ENCODE peak calls at places on chromosomes 2 and 18, in ten cellular contexts. One of them, this sample, is unnamed. For H3K36me3, the result is how much of the 10 kb centered on the place peaks cover.

GRCh38 chr2:96386470-96386869 is 50.9 kb downstream of the NCAPH start:
- DNase-seq in astrocyte: no peak
- DNase-seq in colonic mucosa: no peak
- DNase-seq in neuronal stem cell: no peak
- DNase-seq in PC-3: no peak
- DNase-seq in H1: no peak
- DNase-seq in MM.1S: no peak
- DNase-seq in endothelial cell of umbilical vein: no peak
- DNase-seq in GM23248: no peak
- DNase-seq in neural progenitor cell: no peak
- DNase-seq in this sample: peak

GRCh38 chr2:149648282-149649030 is 60.9 kb upstream of the MMADHC start:
- DNase-seq in H1: no peak
- DNase-seq in GM23248: peak
- DNase-seq in MM.1S: no peak
- DNase-seq in neural progenitor cell: no peak
- DNase-seq in neuronal stem cell: no peak
- DNase-seq in astrocyte: peak
- DNase-seq in PC-3: peak
- DNase-seq in colonic mucosa: peak
- DNase-seq in endothelial cell of umbilical vein: peak
- DNase-seq in this sample: peak

GRCh38 chr2:160252278-160252887 is 52.3 kb upstream of the ITGB6 start:
- DNase-seq in GM23248: peak
- DNase-seq in H1: no peak
- DNase-seq in astrocyte: no peak
- DNase-seq in endothelial cell of umbilical vein: peak
- DNase-seq in neuronal stem cell: peak
- DNase-seq in MM.1S: no peak
- DNase-seq in colonic mucosa: no peak
- DNase-seq in neural progenitor cell: peak
- DNase-seq in PC-3: peak
- DNase-seq in this sample: peak

GRCh38 chr18:80225685-80226084 is 21.6 kb downstream of the PARD6G start:
- DNase-seq in H1: no peak
- DNase-seq in endothelial cell of umbilical vein: no peak
- DNase-seq in astrocyte: no peak
- DNase-seq in PC-3: no peak
- DNase-seq in colonic mucosa: no peak
- DNase-seq in MM.1S: no peak
- DNase-seq in GM23248: no peak
- DNase-seq in neuronal stem cell: no peak
- DNase-seq in neural progenitor cell: no peak
- DNase-seq in this sample: no peak

GRCh38 chr18:79566841-79567370 is 112.7 kb upstream of the CTDP1 start:
- DNase-seq in MM.1S: no peak
- DNase-seq in colonic mucosa: no peak
- DNase-seq in endothelial cell of umbilical vein: no peak
- DNase-seq in H1: no peak
- DNase-seq in astrocyte: no peak
- DNase-seq in neural progenitor cell: peak
- DNase-seq in GM23248: no peak
- DNase-seq in PC-3: no peak
- DNase-seq in neuronal stem cell: no peak
- DNase-seq in this sample: no peak

GRCh38 chr2:46072146-46072820 is 224.9 kb upstream of the EPAS1 start:
- DNase-seq in neuronal stem cell: no peak
- DNase-seq in astrocyte: peak
- DNase-seq in neural progenitor cell: no peak
- DNase-seq in MM.1S: no peak
- DNase-seq in colonic mucosa: no peak
- DNase-seq in H1: no peak
- DNase-seq in PC-3: no peak
- DNase-seq in endothelial cell of umbilical vein: no peak
- DNase-seq in GM23248: no peak
- DNase-seq in this sample: peak

GRCh38 chr2:177322801-177323261 is 58.3 kb upstream of the NFE2L2 start:
- DNase-seq in PC-3: no peak
- DNase-seq in H1: no peak
- DNase-seq in colonic mucosa: peak
- DNase-seq in endothelial cell of umbilical vein: no peak
- DNase-seq in astrocyte: no peak
- DNase-seq in neuronal stem cell: no peak
- DNase-seq in MM.1S: no peak
- DNase-seq in neural progenitor cell: no peak
- DNase-seq in GM23248: no peak
- DNase-seq in this sample: no peak

GRCh38 chr2:188235364-188235763 is 56.3 kb upstream of the GULP1 start:
- DNase-seq in H1: no peak
- DNase-seq in MM.1S: no peak
- DNase-seq in colonic mucosa: no peak
- DNase-seq in astrocyte: peak
- DNase-seq in neural progenitor cell: no peak
- DNase-seq in GM23248: no peak
- DNase-seq in neuronal stem cell: no peak
- DNase-seq in endothelial cell of umbilical vein: no peak
- DNase-seq in PC-3: no peak
- DNase-seq in this sample: peak

GRCh38 chr2:241193276-241193675 is 4.8 kb downstream of the ANO7 start:
- DNase-seq in neuronal stem cell: no peak
- DNase-seq in GM23248: no peak
- DNase-seq in H1: no peak
- DNase-seq in colonic mucosa: no peak
- DNase-seq in MM.1S: no peak
- DNase-seq in astrocyte: no peak
- DNase-seq in neural progenitor cell: no peak
- DNase-seq in endothelial cell of umbilical vein: no peak
- DNase-seq in PC-3: no peak
- DNase-seq in this sample: no peak

GRCh38 chr2:46979611-46980010 is 64.0 kb upstream of the MCFD2 start:
- DNase-seq in neuronal stem cell: no peak
- DNase-seq in astrocyte: no peak
- DNase-seq in GM23248: no peak
- DNase-seq in H1: no peak
- DNase-seq in PC-3: no peak
- DNase-seq in endothelial cell of umbilical vein: no peak
- DNase-seq in neural progenitor cell: no peak
- DNase-seq in colonic mucosa: no peak
- DNase-seq in MM.1S: no peak
- DNase-seq in this sample: no peak

GRCh38 chr2:106030287-106031268 is 163.5 kb downstream of the UXS1 start:
- DNase-seq in astrocyte: peak
- DNase-seq in GM23248: peak
- DNase-seq in PC-3: peak
- DNase-seq in neuronal stem cell: no peak
- DNase-seq in neural progenitor cell: no peak
- DNase-seq in H1: no peak
- DNase-seq in MM.1S: no peak
- DNase-seq in colonic mucosa: peak
- DNase-seq in endothelial cell of umbilical vein: peak
- DNase-seq in this sample: peak

GRCh38 chr2:68185541-68186164 is 28.0 kb downstream of the PNO1 start:
- DNase-seq in neural progenitor cell: peak
- DNase-seq in H1: peak
- DNase-seq in astrocyte: peak
- DNase-seq in neuronal stem cell: peak
- DNase-seq in MM.1S: peak
- DNase-seq in PC-3: peak
- DNase-seq in GM23248: peak
- DNase-seq in endothelial cell of umbilical vein: peak
- DNase-seq in colonic mucosa: peak
- DNase-seq in this sample: peak

GRCh38 chr18:55319517-55319905 is 268.5 kb downstream of the TCF4 start:
- DNase-seq in MM.1S: no peak
- DNase-seq in colonic mucosa: no peak
- DNase-seq in GM23248: peak
- DNase-seq in PC-3: no peak
- DNase-seq in neuronal stem cell: no peak
- DNase-seq in astrocyte: peak
- DNase-seq in endothelial cell of umbilical vein: peak
- DNase-seq in neural progenitor cell: no peak
- DNase-seq in H1: no peak
- DNase-seq in this sample: peak

GRCh38 chr2:240412211-240412830 is 23.1 kb upstream of the GPC1 start:
- DNase-seq in MM.1S: no peak
- DNase-seq in neural progenitor cell: peak
- DNase-seq in H1: no peak
- DNase-seq in endothelial cell of umbilical vein: no peak
- DNase-seq in GM23248: no peak
- DNase-seq in colonic mucosa: no peak
- DNase-seq in PC-3: no peak
- DNase-seq in neuronal stem cell: no peak
- DNase-seq in astrocyte: no peak
- DNase-seq in this sample: no peak

GRCh38 chr2:175402591-175402990 is 221.1 kb upstream of the ATP5MC3 start:
- DNase-seq in endothelial cell of umbilical vein: no peak
- DNase-seq in MM.1S: no peak
- DNase-seq in PC-3: no peak
- DNase-seq in neuronal stem cell: no peak
- DNase-seq in neural progenitor cell: no peak
- DNase-seq in astrocyte: no peak
- DNase-seq in H1: no peak
- DNase-seq in colonic mucosa: no peak
- DNase-seq in GM23248: no peak
- DNase-seq in this sample: no peak

GRCh38 chr2:25401307-25402021 is 59.7 kb upstream of the DNMT3A start:
- DNase-seq in GM23248: no peak
- DNase-seq in H1: no peak
- DNase-seq in PC-3: no peak
- DNase-seq in colonic mucosa: no peak
- DNase-seq in MM.1S: no peak
- DNase-seq in neuronal stem cell: no peak
- DNase-seq in neural progenitor cell: no peak
- DNase-seq in endothelial cell of umbilical vein: no peak
- DNase-seq in astrocyte: no peak
- DNase-seq in this sample: no peak
- H3K27ac ChIP-seq in GM23248: no peak
- H3K27ac ChIP-seq in H1: no peak
- H3K27ac ChIP-seq in PC-3: no peak
- H3K27ac ChIP-seq in colonic mucosa: no peak
- H3K27ac ChIP-seq in MM.1S: peak
- H3K27ac ChIP-seq in neuronal stem cell: no peak
- H3K27ac ChIP-seq in neural progenitor cell: no peak
- H3K27ac ChIP-seq in endothelial cell of umbilical vein: no peak
- H3K27ac ChIP-seq in astrocyte: no peak
- H3K27ac ChIP-seq in this sample: no peak

DNA sequence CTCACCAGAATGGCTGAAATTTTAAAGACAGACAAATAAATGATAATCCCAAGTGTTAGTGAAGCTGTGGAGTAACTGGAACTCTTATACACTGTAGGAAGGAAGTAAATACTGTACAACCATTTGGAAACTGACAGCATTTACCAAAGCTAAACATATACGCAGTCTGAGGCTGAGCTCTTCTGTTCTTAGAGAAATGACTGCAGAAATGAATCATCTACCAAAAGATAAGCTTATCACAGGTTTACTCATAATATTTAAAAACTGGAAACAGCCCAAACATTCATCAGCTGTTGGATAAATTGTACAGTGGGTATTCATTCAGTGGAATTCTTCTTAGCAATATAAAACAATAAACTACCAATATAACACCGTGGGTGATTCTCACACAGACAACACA is 218.2 kb upstream of the RAB12 start:
- DNase-seq in H1: no peak
- DNase-seq in MM.1S: no peak
- DNase-seq in colonic mucosa: no peak
- DNase-seq in astrocyte: peak
- DNase-seq in neural progenitor cell: no peak
- DNase-seq in GM23248: no peak
- DNase-seq in endothelial cell of umbilical vein: peak
- DNase-seq in neuronal stem cell: no peak
- DNase-seq in PC-3: no peak
- DNase-seq in this sample: peak
- H3K36me3 ChIP-seq in H1: under half
- H3K36me3 ChIP-seq in MM.1S: under half
- H3K36me3 ChIP-seq in colonic mucosa: under half
- H3K36me3 ChIP-seq in astrocyte: under half
- H3K36me3 ChIP-seq in neural progenitor cell: under half
- H3K36me3 ChIP-seq in GM23248: under half
- H3K36me3 ChIP-seq in endothelial cell of umbilical vein: under half
- H3K36me3 ChIP-seq in neuronal stem cell: under half
- H3K36me3 ChIP-seq in PC-3: under half
- H3K36me3 ChIP-seq in this sample: under half

GRCh38 chr18:64288446-64288845 is 139.6 kb upstream of the LINC00305 start:
- DNase-seq in MM.1S: no peak
- DNase-seq in PC-3: no peak
- DNase-seq in endothelial cell of umbilical vein: no peak
- DNase-seq in GM23248: no peak
- DNase-seq in H1: no peak
- DNase-seq in neural progenitor cell: no peak
- DNase-seq in neuronal stem cell: no peak
- DNase-seq in astrocyte: no peak
- DNase-seq in colonic mucosa: no peak
- DNase-seq in this sample: no peak

GRCh38 chr18:64283059-64283458 is 134.2 kb upstream of the LINC00305 start:
- DNase-seq in endothelial cell of umbilical vein: no peak
- DNase-seq in neuronal stem cell: no peak
- DNase-seq in astrocyte: no peak
- DNase-seq in colonic mucosa: no peak
- DNase-seq in MM.1S: no peak
- DNase-seq in GM23248: no peak
- DNase-seq in H1: no peak
- DNase-seq in PC-3: no peak
- DNase-seq in neural progenitor cell: no peak
- DNase-seq in this sample: no peak

GRCh38 chr18:64287926-64288325 is 139.0 kb upstream of the LINC00305 start:
- DNase-seq in MM.1S: no peak
- DNase-seq in endothelial cell of umbilical vein: no peak
- DNase-seq in neuronal stem cell: no peak
- DNase-seq in GM23248: no peak
- DNase-seq in PC-3: no peak
- DNase-seq in astrocyte: no peak
- DNase-seq in neural progenitor cell: no peak
- DNase-seq in colonic mucosa: no peak
- DNase-seq in H1: no peak
- DNase-seq in this sample: no peak
- H3K9ac ChIP-seq in MM.1S: no peak
- H3K9ac ChIP-seq in endothelial cell of umbilical vein: no peak
- H3K9ac ChIP-seq in neuronal stem cell: no peak
- H3K9ac ChIP-seq in GM23248: no peak
- H3K9ac ChIP-seq in PC-3: no peak
- H3K9ac ChIP-seq in astrocyte: no peak
- H3K9ac ChIP-seq in neural progenitor cell: no peak
- H3K9ac ChIP-seq in colonic mucosa: no peak
- H3K9ac ChIP-seq in H1: no peak
- H3K9ac ChIP-seq in this sample: no peak

DNA sequence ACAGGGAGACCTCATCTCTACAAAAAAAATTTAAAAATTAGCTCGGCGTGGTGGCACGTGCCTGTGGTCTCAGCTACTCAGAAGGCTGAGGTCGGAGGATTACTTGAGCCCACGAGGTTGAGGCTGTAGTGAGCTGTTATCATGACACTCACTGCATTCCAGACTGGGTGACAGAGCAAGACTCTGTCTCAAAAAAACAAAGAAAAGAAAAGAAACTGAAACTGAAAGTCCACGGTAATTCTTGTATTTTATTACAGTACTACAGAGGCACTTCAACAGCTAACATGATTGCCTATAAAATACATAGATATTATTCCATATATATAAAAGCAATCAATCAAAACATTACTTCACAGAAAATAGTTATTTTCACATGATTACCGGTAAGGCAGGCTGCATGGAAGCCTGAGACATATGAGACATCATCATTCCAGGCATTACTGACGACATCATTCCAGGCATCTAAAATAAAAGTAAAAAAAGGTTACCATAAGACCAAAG is 23.1 kb downstream of the PRPF40A start:
- DNase-seq in astrocyte: peak
- DNase-seq in neuronal stem cell: no peak
- DNase-seq in colonic mucosa: no peak
- DNase-seq in GM23248: peak
- DNase-seq in MM.1S: peak
- DNase-seq in PC-3: no peak
- DNase-seq in neural progenitor cell: no peak
- DNase-seq in H1: no peak
- DNase-seq in endothelial cell of umbilical vein: peak
- DNase-seq in this sample: peak
- H3K27ac ChIP-seq in astrocyte: peak
- H3K27ac ChIP-seq in neuronal stem cell: no peak
- H3K27ac ChIP-seq in colonic mucosa: no peak
- H3K27ac ChIP-seq in GM23248: peak
- H3K27ac ChIP-seq in MM.1S: peak
- H3K27ac ChIP-seq in PC-3: no peak
- H3K27ac ChIP-seq in neural progenitor cell: no peak
- H3K27ac ChIP-seq in H1: no peak
- H3K27ac ChIP-seq in endothelial cell of umbilical vein: no peak
- H3K27ac ChIP-seq in this sample: peak